ENCODE peak calls at places on chromosomes 11 and 22, in eight cellular contexts. C, F, U, Y, T, M, E and K are unnamed samples.
A peak's percentile ranks its signal among the peaks of the same experiment; 100 is the strongest.

GRCh38 chr11:44444770-44445321 is 120.6 kb upstream of the CD82 start:
- DNase-seq in C (no peak), F (no peak), U (no peak), Y (no peak), T (no peak), M (no peak), E (no peak), K (no peak)

GRCh38 chr11:65417221-65417701 is 5.3 kb upstream of the NEAT1 start:
- DNase-seq in C (peak; percentile 38), F (no peak), U (no peak), Y (no peak), T (no peak), M (no peak), E (no peak), K (no peak)

GRCh38 chr11:34379539-34379938 is 21.7 kb upstream of the ABTB2 start:
- DNase-seq in C (no peak), F (no peak), U (no peak), Y (no peak), T (no peak), M (no peak), E (no peak), K (no peak)

GRCh38 chr11:110434952-110435779 is 5.4 kb downstream of the FDX1 start:
- DNase-seq in C (peak; percentile 25), F (no peak), U (no peak), Y (no peak), T (no peak), M (no peak), E (peak; percentile 24), K (no peak)

GRCh38 chr22:41021655-41022454 is 70.5 kb upstream of the EP300 start:
- DNase-seq in C (peak; percentile 35), F (peak; percentile 87), U (peak; percentile 14), Y (peak; percentile 44), T (peak; percentile 76), M (peak; percentile 18), E (peak; percentile 41), K (peak; percentile 14)

GRCh38 chr22:46795140-46795539 is 32.7 kb downstream of the TBC1D22A start:
- DNase-seq in C (no peak), F (no peak), U (no peak), Y (no peak), T (no peak), M (no peak), E (no peak), K (no peak)

GRCh38 chr11:29159552-29160465 is 857.0 kb downstream of the KCNA4 start:
- DNase-seq in C (peak; percentile 66), F (peak; percentile 84), U (peak; percentile 17), Y (peak; percentile 52), T (peak; percentile 98), M (peak; percentile 24), E (peak; percentile 31), K (no peak)

GRCh38 chr22:17727244-17727892 is 46.9 kb downstream of the BID start:
- DNase-seq in C (no peak), F (no peak), U (no peak), Y (no peak), T (no peak), M (no peak), E (no peak), K (no peak)